ENCODE peak calls at places on chromosomes 13 and 19, in six cellular contexts. X is mesendoderm, A is mesenchymal stem cell, J is A549, P is PC-9, E is IMR-90. Z is an unnamed sample.

GRCh38 chr19:9413240-9413954 is 22.0 kb downstream of the ZNF266 start:
- DNase-seq in X (peak), A (no peak), J (no peak), P (no peak), E (no peak), Z (no peak)

GRCh38 chr19:38670921-38671398 is 23.5 kb downstream of the ACTN4 start:
- DNase-seq in X (no peak), A (peak), J (no peak), P (no peak), E (no peak), Z (no peak)

GRCh38 chr19:55406869-55407624 is 541 bp downstream of the UBE2S start:
- DNase-seq in X (no peak), A (peak), J (no peak), P (peak), E (no peak), Z (no peak)

GRCh38 chr13:27425918-27426630 is 1.7 kb downstream of the GTF3A start:
- DNase-seq in X (peak), A (peak), J (peak), P (peak), E (peak), Z (peak)

GRCh38 chr13:43377149-43377548 is 353.8 kb downstream of the DNAJC15 start:
- DNase-seq in X (no peak), A (no peak), J (no peak), P (no peak), E (peak), Z (no peak)

GRCh38 chr19:38031423-38031770 is 124.4 kb downstream of the SIPA1L3 start:
- DNase-seq in X (no peak), A (no peak), J (no peak), P (no peak), E (peak), Z (no peak)

GRCh38 chr13:105410602-105411001 is 1124.9 kb downstream of the EFNB2 start:
- DNase-seq in X (peak), A (peak), J (peak), P (no peak), E (peak), Z (peak)

GRCh38 chr19:30386551-30387143 is 14.5 kb downstream of the ZNF536 start:
- DNase-seq in X (no peak), A (no peak), J (no peak), P (no peak), E (no peak), Z (no peak)

GRCh38 chr19:16849168-16849567 is 20.0 kb downstream of the SIN3B start:
- DNase-seq in X (no peak), A (peak), J (no peak), P (no peak), E (peak), Z (no peak)

GRCh38 chr19:47161876-47162489 is 31.3 kb downstream of the SAE1 start:
- DNase-seq in X (no peak), A (no peak), J (no peak), P (no peak), E (peak), Z (no peak)

GRCh38 chr19:15776991-15777787 is 10.3 kb upstream of the OR10H5 start:
- DNase-seq in X (no peak), A (no peak), J (no peak), P (no peak), E (no peak), Z (no peak)

GRCh38 chr13:43284162-43284561 is 260.8 kb downstream of the DNAJC15 start:
- DNase-seq in X (no peak), A (peak), J (no peak), P (no peak), E (peak), Z (peak)

GRCh38 chr19:14081797-14082674 is 3.5 kb downstream of the C19orf67 start:
- DNase-seq in X (no peak), A (no peak), J (no peak), P (no peak), E (peak), Z (peak)

GRCh38 chr19:15123031-15123890 is 16.1 kb downstream of the SYDE1 start:
- DNase-seq in X (no peak), A (no peak), J (no peak), P (no peak), E (no peak), Z (no peak)

GRCh38 chr19:35644987-35645679 is 3.0 kb upstream of the COX6B1 start:
- DNase-seq in X (peak), A (no peak), J (peak), P (peak), E (peak), Z (peak)

GRCh38 chr19:31515931-31516330 is 166.7 kb upstream of the TSHZ3 start:
- DNase-seq in X (no peak), A (peak), J (no peak), P (no peak), E (no peak), Z (no peak)

GRCh38 chr19:16897572-16898056 is 8.8 kb downstream of the F2RL3 start:
- DNase-seq in X (no peak), A (peak), J (no peak), P (no peak), E (no peak), Z (no peak)

GRCh38 chr19:28399187-28399586 is 813.8 kb downstream of the UQCRFS1 start:
- DNase-seq in X (no peak), A (no peak), J (no peak), P (no peak), E (no peak), Z (no peak)

GRCh38 chr19:49142866-49143335 is 12.3 kb downstream of the HRC start:
- DNase-seq in X (peak), A (peak), J (peak), P (peak), E (peak), Z (peak)

GRCh38 chr13:26050568-26051230 is 1.1 kb downstream of the SHISA2 start:
- DNase-seq in X (peak), A (peak), J (no peak), P (no peak), E (no peak), Z (peak)

GRCh38 chr13:32135655-32136054 is 104.1 kb downstream of the FRY start:
- DNase-seq in X (no peak), A (peak), J (no peak), P (no peak), E (peak), Z (peak)

GRCh38 chr19:11587973-11588631 is 9.2 kb upstream of the ZNF627 start:
- DNase-seq in X (no peak), A (no peak), J (no peak), P (no peak), E (no peak), Z (no peak)
- H3K4me2 ChIP-seq in X (no peak), A (no peak), J (peak), P (peak), E (peak), Z (peak)

GRCh38 chr19:11404588-11405258 is 14.4 kb downstream of the RGL3 start:
- DNase-seq in X (no peak), A (no peak), J (no peak), P (no peak), E (no peak), Z (no peak)
- H3K4me2 ChIP-seq in X (no peak), A (no peak), J (no peak), P (no peak), E (no peak), Z (no peak)

GRCh38 chr19:44668985-44669764 is 2.1 kb upstream of the CEACAM19 start:
- DNase-seq in X (no peak), A (no peak), J (no peak), P (no peak), E (no peak), Z (no peak)

GRCh38 chr19:44673510-44673909 is 2.2 kb downstream of the CEACAM19 start:
- DNase-seq in X (no peak), A (no peak), J (no peak), P (no peak), E (no peak), Z (no peak)

GRCh38 chr19:44675516-44675915 is 4.2 kb downstream of the CEACAM19 start:
- DNase-seq in X (no peak), A (no peak), J (no peak), P (no peak), E (no peak), Z (no peak)

GRCh38 chr19:44672226-44672625 is 944 bp downstream of the CEACAM19 start:
- DNase-seq in X (no peak), A (no peak), J (no peak), P (no peak), E (no peak), Z (no peak)

DNA sequence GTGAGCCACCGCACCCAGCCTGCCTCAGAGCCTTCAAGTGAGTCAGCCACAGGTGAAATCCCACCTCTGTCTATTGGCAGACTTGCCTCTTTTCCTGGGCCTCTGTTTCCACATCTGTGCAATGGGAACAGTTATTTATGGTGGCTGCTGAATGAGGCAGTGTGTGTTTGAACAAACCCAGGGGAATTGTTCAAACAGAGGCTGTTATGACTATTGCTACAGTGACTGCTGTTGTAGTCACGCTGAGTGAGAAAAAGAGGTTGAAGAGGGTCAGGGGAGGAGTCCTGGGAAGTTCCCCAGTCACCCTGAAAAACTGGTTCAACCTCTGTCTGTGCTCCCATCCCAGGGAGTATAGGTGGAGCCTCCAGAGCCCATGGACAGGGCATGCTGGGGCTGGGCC is at the start of gene CEACAM19:
- DNase-seq in X (no peak), A (no peak), J (no peak), P (peak), E (no peak), Z (peak)
- H3K4me2 ChIP-seq in X (no peak), A (no peak), J (no peak), P (peak), E (no peak), Z (no peak)

GRCh38 chr19:10505583-10506229 is 2.5 kb upstream of the KEAP1 start:
- DNase-seq in X (peak), A (peak), J (peak), P (peak), E (peak), Z (peak)
- H3K4me2 ChIP-seq in X (no peak), A (no peak), J (no peak), P (no peak), E (no peak), Z (no peak)

GRCh38 chr19:33241091-33241529 is 15.5 kb upstream of the SLC7A10 start:
- DNase-seq in X (no peak), A (no peak), J (no peak), P (no peak), E (no peak), Z (no peak)

GRCh38 chr19:33242911-33243310 is 17.3 kb upstream of the SLC7A10 start:
- DNase-seq in X (no peak), A (no peak), J (no peak), P (no peak), E (no peak), Z (no peak)

GRCh38 chr19:33241530-33242101 is 16.0 kb upstream of the SLC7A10 start:
- DNase-seq in X (peak), A (no peak), J (no peak), P (no peak), E (no peak), Z (peak)

GRCh38 chr19:33240181-33240771 is 14.6 kb upstream of the SLC7A10 start:
- DNase-seq in X (no peak), A (no peak), J (no peak), P (no peak), E (no peak), Z (no peak)

GRCh38 chr19:33242129-33242528 is 16.5 kb upstream of the SLC7A10 start:
- DNase-seq in X (no peak), A (no peak), J (no peak), P (no peak), E (no peak), Z (no peak)
- H3K4me2 ChIP-seq in X (no peak), A (no peak), J (no peak), P (no peak), E (no peak), Z (no peak)

GRCh38 chr13:94214979-94215378 is 264.5 kb downstream of the DCT start:
- DNase-seq in X (no peak), A (no peak), J (no peak), P (no peak), E (no peak), Z (no peak)

GRCh38 chr13:94210826-94211225 is 268.7 kb downstream of the DCT start:
- DNase-seq in X (no peak), A (no peak), J (no peak), P (no peak), E (no peak), Z (no peak)

GRCh38 chr13:94205896-94206295 is 273.6 kb downstream of the DCT start:
- DNase-seq in X (no peak), A (no peak), J (no peak), P (no peak), E (no peak), Z (no peak)

DNA sequence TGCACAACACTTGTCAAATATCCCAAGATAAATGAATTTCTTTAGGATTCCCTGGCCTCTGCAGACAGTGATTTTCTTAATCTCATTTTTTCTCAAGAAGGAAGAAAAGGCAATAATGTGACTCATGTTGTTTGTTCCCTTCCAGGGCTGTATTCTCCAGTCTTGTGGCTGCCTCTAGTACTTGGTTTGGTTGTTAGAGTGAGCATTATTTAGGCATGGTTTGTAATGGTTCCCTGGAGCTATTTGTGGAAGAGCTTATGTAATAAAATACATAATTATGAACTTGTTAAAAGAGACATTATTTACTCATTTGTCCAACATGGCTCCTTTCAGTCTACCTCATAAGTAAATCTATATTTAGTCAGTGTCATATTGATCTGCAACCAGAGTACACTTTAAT is 270.4 kb downstream of the DCT start:
- DNase-seq in X (no peak), A (peak), J (no peak), P (no peak), E (no peak), Z (no peak)
- H3K4me2 ChIP-seq in X (no peak), A (no peak), J (no peak), P (no peak), E (no peak), Z (no peak)

DNA sequence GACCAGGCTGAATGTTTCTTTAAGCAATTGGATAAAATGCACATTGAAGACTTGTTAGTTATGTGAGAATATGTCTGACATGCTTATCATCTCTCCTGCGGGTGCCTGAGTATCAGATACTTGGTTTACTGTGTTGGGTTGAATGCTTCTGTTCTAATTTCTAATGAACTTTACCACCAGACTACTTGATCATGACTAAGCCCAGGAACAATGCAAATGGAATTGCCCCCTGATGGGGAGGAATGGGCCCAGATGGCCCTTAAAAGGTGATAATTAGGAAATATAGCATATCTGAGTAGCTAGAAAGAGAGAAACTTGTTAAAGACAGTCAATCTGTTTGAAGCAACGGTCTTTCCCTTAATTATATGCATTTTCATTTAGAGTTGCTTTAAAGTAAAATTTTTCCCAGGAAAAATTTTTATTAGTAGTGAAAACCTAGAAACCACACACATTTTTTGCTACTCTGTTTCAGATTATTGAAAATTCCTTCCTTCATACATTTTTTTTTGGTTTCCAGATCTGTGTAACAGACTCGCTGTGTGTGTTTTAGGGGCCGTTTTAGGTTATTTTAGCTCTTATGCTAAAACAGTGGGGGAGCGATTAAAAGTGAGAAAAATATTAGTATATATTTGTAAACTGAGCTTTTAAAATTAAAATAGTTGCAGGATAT is 186.6 kb downstream of the TM9SF2 start:
- DNase-seq in X (peak), A (no peak), J (no peak), P (no peak), E (no peak), Z (no peak)
- H3K4me2 ChIP-seq in X (no peak), A (no peak), J (no peak), P (peak), E (no peak), Z (no peak)

GRCh38 chr13:41502676-41503075 is 45.3 kb downstream of the RGCC start:
- DNase-seq in X (no peak), A (no peak), J (no peak), P (no peak), E (no peak), Z (no peak)

GRCh38 chr13:41499452-41499851 is 42.1 kb downstream of the RGCC start:
- DNase-seq in X (no peak), A (no peak), J (no peak), P (no peak), E (no peak), Z (no peak)

GRCh38 chr13:41501281-41501680 is 43.9 kb downstream of the RGCC start:
- DNase-seq in X (no peak), A (no peak), J (no peak), P (no peak), E (no peak), Z (no peak)

GRCh38 chr13:41502021-41502420 is 44.7 kb downstream of the RGCC start:
- DNase-seq in X (no peak), A (no peak), J (no peak), P (no peak), E (no peak), Z (no peak)

DNA sequence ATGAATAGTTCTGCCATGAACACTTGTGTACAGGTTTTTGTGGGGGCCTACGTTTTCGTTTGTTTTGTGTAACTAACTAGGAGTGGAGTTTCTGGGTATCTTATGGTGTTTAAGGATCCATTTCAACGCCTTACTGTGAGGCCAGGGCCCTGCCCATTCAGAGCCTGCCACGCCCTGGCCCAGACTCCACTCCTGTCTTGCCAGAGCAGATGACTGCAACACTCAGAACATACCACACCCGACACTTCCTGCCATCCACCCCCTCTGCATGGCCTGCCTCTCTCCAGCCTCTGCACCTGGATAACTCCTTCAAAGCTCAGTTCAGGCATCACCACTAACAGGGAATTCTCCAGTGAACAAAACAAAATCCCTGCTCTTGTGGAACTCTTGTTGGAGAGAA is 43.2 kb downstream of the RGCC start:
- DNase-seq in X (no peak), A (no peak), J (no peak), P (no peak), E (no peak), Z (peak)
- H3K4me2 ChIP-seq in X (no peak), A (no peak), J (no peak), P (no peak), E (no peak), Z (no peak)